ENCODE peak calls at places on chromosomes 5 and 9, in six cellular contexts. E is CD8-positive, alpha-beta T cell; O is uterus; G is spleen; V is heart left ventricle; F is hepatocyte. N is an unnamed sample.

GRCh38 chr9:86483496-86483895 is 129.3 kb upstream of the TUT7 start:
- DNase-seq in E (no peak), O (no peak), G (no peak), V (no peak), F (no peak), N (no peak)

GRCh38 chr5:77881528-77881927 is 105.4 kb upstream of the TBCA start:
- DNase-seq in E (no peak), O (no peak), G (no peak), V (no peak), F (no peak), N (no peak)

GRCh38 chr5:77957-78804 is 13.8 kb upstream of the PLEKHG4B start:
- DNase-seq in E (no peak), O (no peak), G (peak; percentile 67), V (no peak), F (no peak), N (no peak)

GRCh38 chr9:134171316-134172197 is 7.2 kb upstream of the RNU6ATAC start:
- DNase-seq in E (no peak), O (no peak), G (peak; percentile 65), V (no peak), F (peak; percentile 48), N (no peak)

GRCh38 chr9:69018688-69019087 is 4.8 kb upstream of the PRKACG start:
- DNase-seq in E (no peak), O (no peak), G (no peak), V (no peak), F (no peak), N (no peak)

GRCh38 chr5:55934117-55934613 is 60.6 kb downstream of the IL6ST start:
- DNase-seq in E (no peak), O (no peak), G (no peak), V (no peak), F (peak; percentile 93), N (no peak)

GRCh38 chr5:149274964-149275363 is 3.3 kb downstream of the AFAP1L1 start:
- DNase-seq in E (no peak), O (no peak), G (no peak), V (no peak), F (no peak), N (no peak)

GRCh38 chr9:103991001-103991400 is 103.1 kb upstream of the SMC2 start:
- DNase-seq in E (no peak), O (no peak), G (no peak), V (no peak), F (no peak), N (no peak)

GRCh38 chr5:78677777-78678668 is 29.5 kb upstream of the LHFPL2 start:
- DNase-seq in E (no peak), O (peak; percentile 85), G (no peak), V (peak; percentile 65), F (peak; percentile 55), N (no peak)

GRCh38 chr9:97280755-97281330 is 26.6 kb upstream of the CCDC180 start:
- DNase-seq in E (no peak), O (no peak), G (no peak), V (no peak), F (no peak), N (no peak)

GRCh38 chr9:3879315-3879714 is 353.5 kb upstream of the RFX3 start:
- DNase-seq in E (no peak), O (no peak), G (no peak), V (no peak), F (no peak), N (no peak)

GRCh38 chr9:136470792-136471469 is 11.9 kb downstream of the SEC16A start:
- DNase-seq in E (no peak), O (no peak), G (no peak), V (no peak), F (no peak), N (no peak)

DNA sequence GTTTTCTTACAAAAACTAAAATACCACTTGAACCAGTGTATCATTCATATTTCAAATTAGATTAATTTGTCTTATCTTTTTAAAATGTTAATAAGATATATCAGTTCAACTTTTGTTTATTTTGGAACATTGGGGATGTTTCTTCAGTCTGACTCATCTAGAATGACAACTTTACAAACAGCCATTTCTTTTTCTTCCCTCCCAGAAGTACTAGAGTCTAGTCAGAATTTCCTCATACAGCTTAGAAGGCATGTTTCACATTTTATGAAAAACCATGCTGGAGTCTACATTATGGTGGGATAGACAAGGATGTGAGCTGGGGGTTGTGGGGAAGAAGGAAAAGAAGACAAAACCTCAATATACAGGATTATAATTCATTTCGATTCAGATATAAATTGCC is 262.5 kb downstream of the NFIB start:
- DNase-seq in E (no peak), O (no peak), G (no peak), V (no peak), F (no peak), N (no peak)
- H3K27me3 ChIP-seq in E (no peaks in the 10 kb centered on the region), O (no peaks in the 10 kb centered on the region), G (no peaks in the 10 kb centered on the region), V (no peaks in the 10 kb centered on the region), F (no peaks in the 10 kb centered on the region), N (no peaks in the 10 kb centered on the region)

DNA sequence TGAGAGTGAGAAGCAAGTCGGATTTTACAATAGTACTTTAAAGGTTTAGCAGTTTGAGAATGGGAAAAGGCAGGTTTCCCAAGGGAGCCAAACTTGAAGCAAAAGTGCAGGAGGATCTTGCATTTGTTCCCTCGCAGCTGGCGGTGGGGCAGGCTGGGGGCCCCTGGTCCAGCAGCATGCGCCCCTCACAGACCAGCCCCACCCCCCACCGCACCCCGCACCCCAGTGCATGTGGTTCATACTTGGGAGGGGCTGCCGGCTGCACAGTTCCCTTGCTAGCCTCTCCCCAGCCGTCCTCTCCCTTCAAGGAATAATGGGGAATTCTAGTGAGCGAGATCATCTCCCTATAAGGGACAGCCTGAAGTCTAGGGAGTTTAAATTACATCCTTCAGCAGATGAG is 273.1 kb upstream of the IRX2 start:
- DNase-seq in E (no peak), O (no peak), G (no peak), V (no peak), F (no peak), N (no peak)
- H3K9me3 ChIP-seq in E (no peaks in the 10 kb centered on the region), O (no peaks in the 10 kb centered on the region), G (no peaks in the 10 kb centered on the region), V (no peaks in the 10 kb centered on the region), F (no peaks in the 10 kb centered on the region), N (no peaks in the 10 kb centered on the region)

GRCh38 chr9:105501414-105501813 is 53.6 kb downstream of the FSD1L start:
- DNase-seq in E (no peak), O (no peak), G (no peak), V (no peak), F (no peak), N (no peak)
- H3K27me3 ChIP-seq in E (no peaks in the 10 kb centered on the region), O (no peaks in the 10 kb centered on the region), G (no peaks in the 10 kb centered on the region), V (no peaks in the 10 kb centered on the region), F (no peaks in the 10 kb centered on the region), N (no peaks in the 10 kb centered on the region)

GRCh38 chr5:165325201-165325600 is 1819.8 kb downstream of the MAT2B start:
- DNase-seq in E (no peak), O (no peak), G (no peak), V (no peak), F (no peak), N (no peak)
- H3K9me3 ChIP-seq in E (no peaks in the 10 kb centered on the region), O (no peaks in the 10 kb centered on the region), G (no peaks in the 10 kb centered on the region), V (no peaks in the 10 kb centered on the region), F (no peaks in the 10 kb centered on the region), N (no peaks in the 10 kb centered on the region)

DNA sequence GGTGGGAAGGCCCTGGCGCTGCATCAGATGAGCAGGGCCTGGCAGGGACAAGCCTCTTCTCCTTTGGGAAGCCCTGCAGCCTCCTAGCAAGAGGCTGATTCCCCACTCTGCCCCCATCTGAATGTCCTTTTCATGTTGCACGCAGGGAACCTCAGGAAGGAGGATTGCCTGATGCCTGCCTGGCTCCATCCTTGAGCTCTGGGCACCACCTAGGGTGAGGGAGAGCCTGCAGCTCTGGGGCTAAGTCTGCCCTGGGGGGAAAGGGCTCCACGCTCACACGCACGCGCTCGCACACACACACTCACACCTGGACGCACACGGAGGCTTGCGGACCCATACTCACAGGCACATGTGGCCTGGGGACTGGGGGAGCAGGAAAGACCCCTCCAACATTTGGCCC is 86.6 kb downstream of the LMX1B start:
- DNase-seq in E (no peak), O (no peak), G (peak; percentile 49), V (no peak), F (no peak), N (no peak)
- H3K27me3 ChIP-seq in E (peaks cover 8% of the 10 kb centered on the region), O (no peaks in the 10 kb centered on the region), G (no peaks in the 10 kb centered on the region), V (peaks cover 50% of the 10 kb centered on the region), F (peaks cover 5% of the 10 kb centered on the region), N (peaks cover 14% of the 10 kb centered on the region)

GRCh38 chr5:1883925-1884637 is 1.4 kb upstream of the IRX4 start:
- DNase-seq in E (no peak), O (no peak), G (peak; percentile 68), V (no peak), F (no peak), N (no peak)

GRCh38 chr5:1881273-1881586 is 1.5 kb downstream of the IRX4 start:
- DNase-seq in E (no peak), O (no peak), G (no peak), V (no peak), F (peak; percentile 28), N (no peak)

GRCh38 chr5:1881731-1882336 is 891 bp downstream of the IRX4 start:
- DNase-seq in E (no peak), O (no peak), G (no peak), V (no peak), F (no peak), N (no peak)

GRCh38 chr5:1883120-1883924 is 597 bp upstream of the IRX4 start:
- DNase-seq in E (no peak), O (no peak), G (peak; percentile 67), V (no peak), F (peak; percentile 41), N (no peak)

GRCh38 chr5:1882337-1883119 is at the start of gene IRX4:
- DNase-seq in E (no peak), O (no peak), G (peak; percentile 66), V (no peak), F (no peak), N (no peak)
- H3K9me3 ChIP-seq in E (no peaks in the 10 kb centered on the region), O (no peaks in the 10 kb centered on the region), G (no peaks in the 10 kb centered on the region), V (no peaks in the 10 kb centered on the region), F (no peaks in the 10 kb centered on the region), N (no peaks in the 10 kb centered on the region)

N was measured in CD4-positive, alpha-beta T cell.